ENCODE peak calls at places on chromosomes 3 and 15, in eight cellular contexts. U is endodermal cell, E is AG10803, K is BJ, V is astrocyte of the cerebellum, W is A549, R is prostate gland, L is mesendoderm. H is an unnamed sample.

GRCh38 chr3:179981646-179982045 is 55.1 kb downstream of the PEX5L start:
- DNase-seq in U (no peak), E (no peak), K (no peak), V (no peak), W (no peak), R (no peak), L (no peak), H (no peak)

GRCh38 chr3:194271459-194272035 is 79.6 kb downstream of the CPN2 start:
- DNase-seq in U (no peak), E (no peak), K (no peak), V (no peak), W (no peak), R (no peak), L (no peak), H (no peak)

GRCh38 chr3:13687409-13687989 is 138.6 kb downstream of the FBLN2 start:
- DNase-seq in U (no peak), E (no peak), K (no peak), V (no peak), W (no peak), R (no peak), L (peak), H (no peak)

GRCh38 chr3:194313642-194314430 is 37.3 kb downstream of the CPN2 start:
- DNase-seq in U (peak), E (peak), K (no peak), V (no peak), W (no peak), R (no peak), L (peak), H (no peak)

GRCh38 chr15:25246641-25247417 is 192.0 kb downstream of the UBE3A start:
- DNase-seq in U (no peak), E (no peak), K (no peak), V (no peak), W (no peak), R (no peak), L (no peak), H (no peak)

GRCh38 chr3:97764186-97765055 is at the start of gene ARL6:
- DNase-seq in U (peak), E (peak), K (peak), V (peak), W (peak), R (peak), L (peak), H (peak)

GRCh38 chr3:8597515-8597853 is 47.1 kb downstream of the SSUH2 start:
- DNase-seq in U (no peak), E (no peak), K (no peak), V (no peak), W (no peak), R (no peak), L (no peak), H (no peak)

GRCh38 chr15:40737048-40737447 is 18.0 kb downstream of the RMDN3 start:
- DNase-seq in U (no peak), E (no peak), K (no peak), V (no peak), W (no peak), R (peak), L (no peak), H (no peak)

GRCh38 chr3:108602249-108602934 is 12.9 kb downstream of the DZIP3 start:
- DNase-seq in U (no peak), E (no peak), K (no peak), V (no peak), W (no peak), R (no peak), L (peak), H (no peak)

GRCh38 chr15:78024141-78024567 is 53.4 kb downstream of the TBC1D2B start:
- DNase-seq in U (no peak), E (peak), K (no peak), V (no peak), W (no peak), R (no peak), L (no peak), H (no peak)

GRCh38 chr3:50536471-50537180 is 30.9 kb downstream of the C3orf18 start:
- DNase-seq in U (no peak), E (peak), K (no peak), V (no peak), W (no peak), R (no peak), L (no peak), H (no peak)

GRCh38 chr3:135966875-135967274 is 1.3 kb downstream of the PPP2R3A start:
- DNase-seq in U (no peak), E (no peak), K (no peak), V (no peak), W (no peak), R (no peak), L (peak), H (no peak)
- H3K4me3 ChIP-seq in U (peak), E (peak), K (peak), V (peak), W (peak), R (peak), L (no peak), H (peak)

GRCh38 chr3:136194409-136195257 is 1.5 kb downstream of the MSL2 start:
- DNase-seq in U (peak), E (no peak), K (no peak), V (no peak), W (no peak), R (peak), L (peak), H (no peak)
- H3K4me3 ChIP-seq in U (peak), E (peak), K (peak), V (peak), W (peak), R (peak), L (peak), H (peak)

GRCh38 chr3:173819368-173819767 is 421.8 kb downstream of the NLGN1 start:
- DNase-seq in U (no peak), E (no peak), K (no peak), V (no peak), W (no peak), R (no peak), L (no peak), H (no peak)
- H3K4me3 ChIP-seq in U (no peak), E (no peak), K (no peak), V (no peak), W (no peak), R (no peak), L (no peak), H (no peak)

GRCh38 chr3:140756240-140757016 is 78.6 kb downstream of the TRIM42 start:
- DNase-seq in U (no peak), E (no peak), K (no peak), V (no peak), W (no peak), R (no peak), L (no peak), H (no peak)
- H3K4me3 ChIP-seq in U (no peak), E (no peak), K (no peak), V (no peak), W (no peak), R (no peak), L (no peak), H (no peak)

GRCh38 chr15:89937365-89938355 is 24.9 kb upstream of the ARPIN start:
- DNase-seq in U (no peak), E (no peak), K (no peak), V (no peak), W (no peak), R (no peak), L (no peak), H (no peak)
- H3K4me3 ChIP-seq in U (no peak), E (no peak), K (no peak), V (no peak), W (no peak), R (no peak), L (no peak), H (no peak)

GRCh38 chr3:32502944-32503286 is 263 bp upstream of the CMTM6 start:
- DNase-seq in U (no peak), E (no peak), K (no peak), V (no peak), W (no peak), R (no peak), L (no peak), H (no peak)
- H3K4me3 ChIP-seq in U (peak), E (peak), K (peak), V (peak), W (peak), R (peak), L (no peak), H (peak)

DNA sequence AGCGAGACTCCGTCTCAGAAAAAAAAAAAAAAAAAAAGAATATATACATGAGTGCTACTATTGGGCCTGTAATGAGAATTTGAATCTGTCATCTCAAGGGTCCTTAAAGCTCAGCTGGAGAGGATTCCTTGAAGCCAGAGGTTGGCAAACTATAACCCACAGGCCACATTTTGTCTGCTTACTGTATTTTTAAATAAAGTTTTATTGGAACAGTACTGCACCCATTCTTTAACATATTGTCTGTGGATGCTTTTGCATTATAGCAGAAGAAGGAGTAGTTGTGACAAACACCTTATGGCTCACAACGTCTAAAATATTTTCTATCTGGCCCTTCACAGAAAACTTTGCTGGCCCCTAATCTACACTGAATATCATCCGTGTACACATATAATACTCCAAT is 60.7 kb downstream of the SGO1 start:
- DNase-seq in U (no peak), E (no peak), K (no peak), V (no peak), W (no peak), R (no peak), L (no peak), H (no peak)
- H3K4me3 ChIP-seq in U (no peak), E (no peak), K (no peak), V (no peak), W (no peak), R (no peak), L (no peak), H (no peak)

H was measured in epithelial cell of proximal tubule.